ENCODE peak calls at places on chromosomes 13 and 19, in four cellular contexts. F is gastrocnemius medialis, E is neural progenitor cell, Y is body of pancreas. D is an unnamed sample.

GRCh38 chr19:20503536-20503935 is 62.0 kb downstream of the ZNF737 start:
- DNase-seq in Y (peak; percentile 21), F (no peak), E (no peak), D (no peak)

GRCh38 chr19:10505583-10506229 is 2.5 kb upstream of the KEAP1 start:
- DNase-seq in E (peak; percentile 83), F (no peak), Y (peak; percentile 85), D (no peak)

GRCh38 chr13:89457977-89458376 is 1786.8 kb downstream of the SLITRK5 start:
- DNase-seq in E (no peak), Y (no peak), F (no peak), D (no peak)

GRCh38 chr13:114096031-114096485 is 36.4 kb downstream of the RASA3 start:
- DNase-seq in E (no peak), Y (no peak), F (no peak), D (no peak)

GRCh38 chr13:51958217-51958547 is 53.1 kb downstream of the ATP7B start:
- DNase-seq in F (no peak), Y (no peak), E (no peak), D (no peak)

GRCh38 chr13:85312071-85312470 is 487.1 kb downstream of the SLITRK6 start:
- DNase-seq in F (no peak), Y (no peak), E (no peak), D (no peak)

GRCh38 chr19:31553844-31554215 is 204.6 kb upstream of the TSHZ3 start:
- DNase-seq in Y (no peak), E (no peak), F (no peak), D (no peak)

GRCh38 chr19:944171-944567 is 18.3 kb downstream of the ARID3A start:
- DNase-seq in F (no peak), Y (no peak), E (no peak), D (no peak)

GRCh38 chr13:110812111-110812868 is 98.8 kb downstream of the ING1 start:
- DNase-seq in E (no peak), F (no peak), Y (no peak), D (no peak)

GRCh38 chr13:71320452-71320851 is 546.6 kb downstream of the DACH1 start:
- DNase-seq in F (no peak), Y (no peak), E (peak; percentile 34), D (no peak)

GRCh38 chr13:76730220-76730619 is 156.0 kb downstream of the KCTD12 start:
- DNase-seq in F (no peak), Y (no peak), E (no peak), D (no peak)

GRCh38 chr13:19967619-19968018 is 9.1 kb downstream of the ZMYM2 start:
- DNase-seq in Y (no peak), F (no peak), E (no peak), D (no peak)

GRCh38 chr13:21526707-21527454 is 67.8 kb upstream of the ZDHHC20 start:
- DNase-seq in E (no peak), F (no peak), Y (no peak), D (no peak)

GRCh38 chr19:20079487-20079886 is 1.7 kb downstream of the ZNF90 start:
- DNase-seq in F (no peak), Y (no peak), E (peak; percentile 20), D (no peak)

GRCh38 chr13:39110518-39111097 is 72.4 kb downstream of the NHLRC3 start:
- DNase-seq in E (no peak), F (no peak), Y (no peak), D (no peak)

GRCh38 chr19:58317481-58318072 is 9.2 kb upstream of the ZSCAN22 start:
- DNase-seq in F (no peak), E (peak; percentile 78), Y (no peak), D (no peak)

GRCh38 chr19:51450730-51451307 is 7.4 kb downstream of the SIGLEC8 start:
- DNase-seq in F (no peak), Y (no peak), E (no peak), D (no peak)

GRCh38 chr19:4987286-4987685 is 18.4 kb downstream of the KDM4B start:
- DNase-seq in Y (no peak), E (no peak), F (no peak), D (no peak)

GRCh38 chr13:94646904-94647303 is 45.2 kb downstream of the GPR180 start:
- DNase-seq in E (no peak), Y (no peak), F (no peak), D (no peak)

GRCh38 chr13:36530050-36530789 is 97.9 kb downstream of the CCNA1 start:
- DNase-seq in Y (no peak), F (no peak), E (peak; percentile 29), D (no peak)

GRCh38 chr13:36530861-36531590 is 98.7 kb downstream of the CCNA1 start:
- DNase-seq in Y (no peak), E (no peak), F (no peak), D (no peak)

GRCh38 chr13:36528105-36528504 is 95.8 kb downstream of the CCNA1 start:
- DNase-seq in E (no peak), F (no peak), Y (no peak), D (no peak)

GRCh38 chr13:36531746-36532486 is 99.6 kb downstream of the CCNA1 start:
- DNase-seq in E (no peak), F (no peak), Y (no peak), D (no peak)

DNA sequence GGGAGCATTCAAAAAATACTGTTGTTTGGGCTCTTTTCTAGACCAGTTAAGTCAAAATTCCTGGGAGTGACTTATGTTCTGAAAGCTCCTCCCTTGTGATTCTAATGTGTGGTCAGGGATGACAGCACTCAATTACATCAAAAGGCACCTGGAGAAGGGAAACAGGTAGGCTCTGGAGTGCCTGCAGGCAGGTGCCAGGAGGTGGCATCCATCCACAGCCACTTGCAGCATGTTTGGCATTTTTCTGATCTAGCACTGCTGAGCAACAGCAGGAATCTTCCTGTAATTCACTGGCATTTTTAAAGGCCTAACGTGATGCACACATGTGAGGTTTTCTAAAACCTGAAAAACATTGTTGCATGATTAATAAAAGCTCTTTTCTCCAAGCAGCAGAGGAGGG is 94.6 kb downstream of the CCNA1 start:
- DNase-seq in Y (no peak), F (no peak), E (no peak), D (no peak)
- TF ChIP-seq CTCF in Y (no peak), F (no peak), E (no peak), D (no peak)

GRCh38 chr13:37075164-37075563 is 15.7 kb upstream of the SUPT20H start:
- DNase-seq in F (no peak), Y (no peak), E (no peak), D (no peak)

GRCh38 chr13:37070956-37071355 is 11.5 kb upstream of the SUPT20H start:
- DNase-seq in E (no peak), F (no peak), Y (no peak), D (no peak)

GRCh38 chr13:37072024-37072423 is 12.5 kb upstream of the SUPT20H start:
- DNase-seq in E (no peak), Y (no peak), F (no peak), D (no peak)

GRCh38 chr13:37076818-37077217 is 17.3 kb upstream of the SUPT20H start:
- DNase-seq in F (no peak), Y (no peak), E (no peak), D (no peak)

GRCh38 chr13:37074703-37075102 is 15.2 kb upstream of the SUPT20H start:
- DNase-seq in Y (no peak), E (peak; percentile 24), F (no peak), D (no peak)
- TF ChIP-seq CTCF in Y (peak; percentile 35), E (peak; percentile 57), F (peak; percentile 9), D (peak; percentile 45)

GRCh38 chr19:30448386-30449130 is 76.4 kb downstream of the ZNF536 start:
- DNase-seq in F (no peak), Y (no peak), E (peak; percentile 19), D (no peak)
- TF ChIP-seq CTCF in F (no peak), Y (no peak), E (no peak), D (no peak)

DNA sequence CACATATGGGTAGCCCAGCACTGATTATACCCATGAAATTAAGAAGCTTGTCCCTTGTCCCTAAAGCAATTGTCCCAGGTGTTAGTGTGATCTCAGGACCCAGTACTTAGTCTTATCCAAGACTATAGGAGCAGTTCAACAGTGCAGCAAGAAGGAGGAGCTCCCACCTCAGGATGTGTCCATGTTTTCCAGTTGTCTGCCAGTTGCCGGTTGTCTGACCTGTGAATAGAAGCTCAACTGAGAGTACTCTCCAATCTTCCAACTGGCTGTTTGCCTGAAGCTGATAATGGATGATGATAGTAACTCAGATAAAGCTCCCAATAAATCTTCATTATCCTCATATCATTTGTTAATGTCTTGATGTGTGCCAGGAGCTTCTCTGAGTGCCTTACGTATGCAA is 107.2 kb upstream of the HTR2A start:
- DNase-seq in F (no peak), E (peak; percentile 11), Y (no peak), D (no peak)
- TF ChIP-seq CTCF in F (no peak), E (peak; percentile 39), Y (no peak), D (no peak)

DNA sequence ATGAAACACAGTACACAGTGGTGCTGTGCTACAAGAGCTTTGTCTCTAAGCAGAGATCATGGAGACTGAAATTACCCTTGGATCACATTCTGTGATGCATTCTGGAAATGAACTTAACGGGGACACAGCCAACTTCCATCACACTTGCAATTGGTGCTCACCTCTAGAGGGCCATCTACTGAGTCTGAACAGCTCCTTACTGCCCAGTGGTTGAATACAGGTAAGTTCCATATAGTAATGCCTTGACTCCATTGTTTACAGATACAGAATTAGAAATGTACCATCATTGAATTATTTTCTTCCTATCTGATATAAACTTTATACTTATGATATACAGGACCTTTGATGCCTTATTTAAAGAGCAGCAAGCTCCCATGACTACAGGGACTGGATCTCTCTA is 686.4 kb downstream of the PCDH9 start:
- DNase-seq in F (no peak), E (no peak), Y (no peak), D (no peak)
- TF ChIP-seq CTCF in F (no peak), E (peak; percentile 24), Y (no peak), D (peak; percentile 12)

DNA sequence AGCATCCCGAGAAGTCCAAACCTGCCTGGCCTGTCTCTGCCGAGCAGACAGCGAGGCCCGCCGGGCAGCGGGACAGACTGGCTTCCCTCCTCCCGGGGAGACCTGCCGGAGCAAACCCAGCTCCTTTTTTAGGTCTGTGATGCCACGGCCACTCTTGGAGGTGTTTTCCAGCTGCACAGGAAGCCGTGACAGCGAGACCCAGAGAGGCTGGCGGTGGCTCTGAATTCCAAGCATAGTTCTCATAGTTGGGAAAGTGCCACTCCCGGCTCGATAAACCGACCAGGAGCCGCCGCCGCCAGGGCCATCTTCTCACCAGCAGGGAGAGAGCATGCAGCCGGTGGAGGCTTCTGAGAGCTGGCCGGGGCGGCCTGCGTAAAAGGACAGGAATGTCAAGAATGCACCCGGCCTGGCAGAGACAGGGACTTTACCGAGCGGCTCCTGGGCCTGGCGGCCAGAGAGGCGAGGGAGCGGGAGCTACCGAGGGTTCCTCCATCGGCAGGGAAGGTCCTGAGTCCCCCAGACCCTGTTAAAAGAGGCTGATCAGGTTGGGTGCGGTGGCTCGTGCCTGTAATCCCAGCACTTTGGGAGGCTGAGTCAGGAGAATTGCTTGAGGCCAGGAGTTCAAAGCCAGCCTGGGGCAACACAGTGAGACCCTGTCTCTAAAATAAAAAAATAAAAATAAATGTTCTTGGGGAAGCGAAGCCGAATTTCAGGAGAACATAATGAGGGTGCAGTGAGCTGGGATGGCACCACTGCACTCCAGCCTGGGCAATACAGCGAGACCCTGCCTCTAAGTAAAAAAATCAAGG is 64.9 kb downstream of the GADD45B start:
- DNase-seq in F (peak; percentile 74), E (peak; percentile 98), Y (peak; percentile 92), D (no peak)
- TF ChIP-seq CTCF in F (peak; percentile 24), E (peak; percentile 28), Y (no peak), D (no peak)

DNA sequence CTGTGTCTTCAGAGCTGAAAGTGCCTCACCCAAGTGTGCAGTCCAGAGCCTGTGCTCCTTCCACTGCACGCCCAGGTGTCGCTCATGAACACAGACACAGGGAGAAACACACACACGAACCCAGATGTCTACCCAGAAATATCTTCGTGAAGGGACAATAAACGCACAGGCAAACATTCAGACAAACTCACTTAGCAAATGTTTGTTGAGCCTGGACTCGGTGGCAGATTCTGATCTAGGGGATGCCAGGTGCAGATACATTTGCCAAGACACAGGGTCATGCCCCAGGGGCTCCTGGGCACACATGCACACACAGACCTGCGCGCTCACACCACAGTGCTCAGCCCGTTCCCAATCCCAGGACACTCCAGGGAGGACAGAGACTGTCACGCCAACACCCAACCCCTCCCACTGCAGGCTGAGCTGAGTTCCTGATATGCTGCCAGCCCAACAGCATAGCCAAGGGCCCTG is 31.9 kb downstream of the SCGB2B2 start:
- DNase-seq in Y (no peak), F (no peak), E (no peak), D (no peak)
- TF ChIP-seq CTCF in Y (no peak), F (no peak), E (no peak), D (no peak)